ENCODE peak calls at places on chromosomes 3 and 15, in four cellular contexts. C is Calu3, F is bronchial epithelial cell, S is pancreas. Z is an unnamed sample.
A peak's percentile ranks its signal among the peaks of the same experiment; 100 is the strongest.

GRCh38 chr15:89514186-89514585 is 17.8 kb upstream of the RHCG start:
- DNase-seq in S (no peak), F (peak; percentile 58), C (no peak), Z (no peak)

GRCh38 chr3:117919611-117920010 is 1115.0 kb downstream of the IGSF11 start:
- DNase-seq in C (no peak), F (no peak), S (no peak), Z (no peak)

GRCh38 chr3:127786358-127787070 is 35.8 kb downstream of the MGLL start:
- DNase-seq in S (peak; percentile 33), F (no peak), C (no peak), Z (no peak)

GRCh38 chr3:170506556-170506955 is 79.3 kb downstream of the SLC7A14 start:
- DNase-seq in S (no peak), F (peak; percentile 52), C (peak; percentile 41), Z (no peak)

GRCh38 chr15:70921297-70921696 is 28.7 kb downstream of the LRRC49 start:
- DNase-seq in C (no peak), S (no peak), F (no peak), Z (no peak)

GRCh38 chr15:58440181-58440910 is 8.6 kb downstream of the LIPC start:
- DNase-seq in C (peak; percentile 68), S (peak; percentile 61), F (peak; percentile 66), Z (no peak)

GRCh38 chr3:23236890-23237289 is 33.8 kb downstream of the UBE2E2 start:
- DNase-seq in C (no peak), S (no peak), F (no peak), Z (no peak)

GRCh38 chr15:29612096-29612495 is 210.2 kb downstream of the TJP1 start:
- DNase-seq in F (no peak), S (no peak), C (no peak), Z (no peak)

GRCh38 chr3:133754455-133754854 is 8.3 kb downstream of the TF start:
- DNase-seq in C (no peak), F (peak; percentile 2), S (no peak), Z (no peak)

GRCh38 chr15:101381671-101382212 is 86.7 kb upstream of the SNRPA1 start:
- DNase-seq in C (no peak), S (no peak), F (peak; percentile 81), Z (no peak)

GRCh38 chr3:58486036-58486435 is 5.9 kb upstream of the KCTD6 start:
- DNase-seq in S (no peak), C (no peak), F (no peak), Z (no peak)

GRCh38 chr3:10601131-10601856 is 95.9 kb upstream of the ATP2B2 start:
- DNase-seq in F (no peak), C (no peak), S (no peak), Z (no peak)

GRCh38 chr3:35505181-35505580 is 134.1 kb upstream of the ARPP21 start:
- DNase-seq in F (no peak), S (no peak), C (no peak), Z (no peak)

GRCh38 chr3:173913397-173913796 is 515.9 kb downstream of the NLGN1 start:
- DNase-seq in F (no peak), S (no peak), C (no peak), Z (no peak)

GRCh38 chr3:32817195-32817560 is 619 bp upstream of the TRIM71 start:
- DNase-seq in S (no peak), C (no peak), F (no peak), Z (no peak)

DNA sequence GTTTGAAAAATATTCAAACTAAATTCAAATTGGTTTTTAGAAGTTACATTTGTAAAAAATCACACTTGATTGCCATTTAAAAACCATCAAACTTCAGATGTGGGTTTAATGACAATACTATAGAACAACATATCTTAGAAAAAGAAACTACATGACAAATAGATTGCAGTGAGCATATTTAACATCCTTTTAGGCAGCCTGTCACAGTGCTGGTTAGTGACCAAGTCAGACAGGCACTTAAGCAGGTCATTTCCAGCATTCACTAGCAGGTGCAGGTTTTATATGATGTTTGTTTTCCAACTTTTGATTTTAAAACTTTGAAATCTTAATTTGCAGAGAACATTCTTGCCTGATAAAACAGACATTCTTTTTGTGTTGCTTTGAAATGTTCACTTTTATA is 115.7 kb downstream of the MBNL1 start:
- DNase-seq in F (no peak), S (no peak), C (no peak), Z (no peak)
- TF ChIP-seq CTCF in F (no peak), S (no peak), C (no peak), Z (no peak)

DNA sequence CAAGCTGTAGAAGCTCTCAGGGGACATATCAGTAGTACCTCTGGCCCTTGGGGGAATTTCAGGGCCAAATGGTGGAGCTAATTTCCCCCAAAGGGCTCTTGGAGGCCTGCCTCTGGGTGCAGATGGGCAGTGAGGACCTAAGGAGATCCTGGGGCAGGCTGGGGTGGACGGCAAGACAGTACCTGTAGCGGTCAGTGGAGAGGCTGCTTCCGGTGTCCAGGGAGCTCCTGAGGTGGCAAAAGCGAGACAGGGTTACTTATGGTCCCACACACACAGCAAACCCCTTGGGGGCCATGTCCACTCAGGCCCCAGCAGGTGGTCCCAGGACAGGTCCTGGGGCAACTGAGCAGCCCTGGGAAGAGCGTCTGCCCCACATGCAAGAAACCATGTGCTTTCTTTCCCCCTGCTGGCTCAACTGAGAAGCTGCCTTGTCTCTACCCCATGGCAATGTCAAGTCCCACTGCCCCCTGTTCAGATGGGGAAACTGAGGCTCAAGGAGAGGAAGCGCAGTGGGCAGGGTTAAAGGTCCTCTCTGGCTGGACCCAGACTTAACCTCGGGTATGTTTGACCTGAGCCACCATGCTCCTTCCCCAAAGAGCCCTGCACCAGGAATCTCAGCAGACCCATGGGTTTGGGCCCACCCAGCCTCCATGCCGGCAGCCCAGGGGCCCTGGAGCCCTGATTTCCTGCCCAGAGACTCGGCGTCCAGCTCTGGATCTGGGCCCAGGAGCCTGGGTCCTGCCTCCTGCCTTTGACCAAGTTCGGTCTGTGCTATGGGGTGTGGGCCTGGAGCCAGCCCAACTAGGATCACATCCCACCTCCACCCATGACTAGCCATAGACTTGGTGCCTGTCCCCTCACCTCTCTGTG is 25.7 kb downstream of the IQSEC1 start:
- DNase-seq in S (no peak), C (no peak), F (no peak), Z (no peak)
- TF ChIP-seq CTCF in S (no peak), C (peak; percentile 12), F (no peak), Z (no peak)

DNA sequence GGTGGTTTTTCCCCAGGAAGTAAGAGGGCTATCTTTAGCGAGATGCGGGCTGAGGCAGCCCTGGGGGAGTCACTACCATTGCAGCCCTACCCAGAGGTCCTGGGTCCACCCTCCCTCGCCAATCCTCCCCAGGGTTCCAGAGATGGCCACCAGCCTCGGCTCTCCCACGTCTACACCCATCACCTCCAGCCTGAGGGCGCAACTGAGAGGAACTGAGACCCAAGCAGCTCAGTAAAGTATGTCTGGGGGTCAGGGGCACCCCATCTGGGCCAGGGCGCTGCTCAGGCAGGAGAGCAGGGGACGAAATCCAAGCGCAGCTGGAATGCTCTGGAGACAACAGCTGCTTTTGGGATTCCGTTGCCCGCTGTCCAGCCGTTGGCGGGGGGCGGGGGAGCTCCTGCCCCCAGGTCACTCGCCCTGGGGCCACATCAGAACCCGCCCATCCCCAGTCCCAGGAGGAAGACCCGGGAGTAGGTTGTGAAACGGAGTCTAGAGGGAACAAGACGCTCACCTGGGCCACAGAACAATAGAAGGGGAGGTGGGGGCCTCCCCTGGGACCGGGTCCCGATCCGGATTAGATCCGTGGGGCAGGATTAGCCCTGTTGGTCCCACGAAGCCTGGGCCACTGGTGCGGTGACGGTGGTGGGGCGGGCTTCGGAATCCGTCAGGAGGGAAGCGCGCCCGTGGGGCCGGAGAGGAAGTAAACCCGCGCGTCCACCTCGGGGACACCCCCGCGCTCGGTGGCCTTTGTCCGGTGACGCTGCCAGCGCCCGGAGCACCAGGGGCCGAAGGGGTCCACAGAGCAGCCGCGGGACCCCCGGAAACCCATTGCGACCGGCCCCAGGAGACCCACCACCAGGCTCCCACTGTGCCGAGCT is 1.3 kb upstream of the NDUFAF3 start:
- DNase-seq in S (no peak), C (peak; percentile 47), F (no peak), Z (no peak)
- TF ChIP-seq CTCF in S (no peak), C (no peak), F (no peak), Z (no peak)

GRCh38 chr3:33884204-33884561 is 85.8 kb downstream of the PDCD6IP start:
- DNase-seq in F (no peak), C (peak; percentile 36), S (no peak), Z (no peak)
- TF ChIP-seq CTCF in F (no peak), C (no peak), S (no peak), Z (no peak)

DNA sequence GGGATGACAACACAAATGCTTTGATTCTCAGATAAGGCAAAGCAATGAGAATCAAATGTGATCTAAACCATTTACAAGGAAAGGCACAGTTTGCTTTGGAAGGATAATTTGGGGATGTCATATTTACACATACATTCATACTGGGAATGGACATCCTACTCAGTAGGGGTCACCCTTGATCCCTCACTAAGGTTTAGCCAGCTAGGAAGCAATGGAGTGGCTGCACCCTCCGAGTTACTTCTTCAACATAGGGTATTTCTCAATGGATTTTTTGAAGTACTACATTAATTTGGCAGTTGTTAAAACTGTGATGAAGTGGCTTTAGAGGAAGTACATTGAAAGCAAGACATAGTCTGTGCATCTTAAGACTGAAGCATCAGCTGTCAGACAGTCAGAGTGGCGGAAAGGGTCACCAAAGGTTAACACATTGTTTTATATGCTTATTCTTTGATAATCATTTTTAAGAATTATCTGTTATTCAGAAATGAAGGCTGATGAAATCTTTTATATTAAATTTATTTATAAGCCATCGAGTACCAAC is 22.0 kb upstream of the SSR3 start:
- DNase-seq in C (peak; percentile 31), F (no peak), S (no peak), Z (no peak)
- TF ChIP-seq CTCF in C (no peak), F (no peak), S (no peak), Z (no peak)

GRCh38 chr15:56017920-56018319 is 24.5 kb upstream of the NEDD4 start:
- DNase-seq in C (no peak), S (no peak), F (peak; percentile 76), Z (no peak)
- TF ChIP-seq CTCF in C (peak; percentile 13), S (no peak), F (no peak), Z (no peak)

GRCh38 chr3:72055436-72055835 is 270.5 kb upstream of the PROK2 start:
- DNase-seq in C (no peak), F (no peak), S (no peak), Z (no peak)
- TF ChIP-seq CTCF in C (no peak), F (no peak), S (no peak), Z (no peak)

GRCh38 chr3:36714343-36714742 is 50.0 kb downstream of the DCLK3 start:
- DNase-seq in F (no peak), S (no peak), C (no peak), Z (no peak)
- TF ChIP-seq CTCF in F (no peak), S (no peak), C (no peak), Z (no peak)

GRCh38 chr3:136250226-136250861 is at the start of gene PCCB:
- DNase-seq in S (peak; percentile 94), F (peak; percentile 88), C (peak; percentile 99), Z (peak; percentile 88)
- TF ChIP-seq CTCF in S (peak; percentile 40), F (peak; percentile 85), C (peak; percentile 94), Z (no peak)

Z was measured in activated B cell treated with CpG ODN at 0.5 μM for 24 hours.